ENCODE peak calls at places on chromosomes 6 and 20, in six cellular contexts. L is breast epithelium; O is AG20443; I is H9; X is activated T-helper 9 cell treated with anti-CD3 and anti-CD28 coated beads, Interleukin-2, amount 50 U/mL, for 16 hours; J is SJSA1. W is an unnamed sample.

GRCh38 chr6:14396826-14397517 is 279.4 kb downstream of the CD83 start:
- DNase-seq in I (peak), O (peak), X (no peak), J (no peak), L (no peak), W (peak)

GRCh38 chr6:151269318-151269995 is 29.7 kb downstream of the AKAP12 start:
- DNase-seq in O (peak), L (no peak), X (no peak), J (no peak), I (no peak), W (no peak)

GRCh38 chr6:113953346-113953745 is 17.6 kb downstream of the HDAC2 start:
- DNase-seq in J (peak), L (no peak), I (no peak), O (peak), X (no peak), W (no peak)

GRCh38 chr6:89239338-89239737 is 22.2 kb upstream of the GABRR1 start:
- DNase-seq in I (peak), L (no peak), J (no peak), O (no peak), X (no peak), W (no peak)

GRCh38 chr6:294656-295565 is 2.6 kb downstream of the DUSP22 start:
- DNase-seq in O (no peak), J (no peak), X (no peak), I (no peak), L (no peak), W (no peak)

GRCh38 chr20:24795444-24795843 is 153.6 kb upstream of the CST7 start:
- DNase-seq in J (no peak), O (peak), L (no peak), X (no peak), I (no peak), W (no peak)

GRCh38 chr20:55888655-55889054 is 116.7 kb downstream of the CBLN4 start:
- DNase-seq in O (no peak), L (no peak), X (no peak), I (no peak), J (no peak), W (no peak)

GRCh38 chr6:89689732-89690131 is 51.2 kb upstream of the LYRM2 start:
- DNase-seq in J (no peak), O (no peak), I (peak), L (no peak), X (no peak), W (no peak)

GRCh38 chr20:41853803-41854202 is 235.6 kb upstream of the CHD6 start:
- DNase-seq in J (no peak), L (no peak), O (no peak), I (no peak), X (no peak), W (no peak)

GRCh38 chr20:25580711-25581110 is 4.6 kb downstream of the NINL start:
- DNase-seq in I (no peak), O (no peak), X (no peak), J (no peak), L (no peak), W (peak)

GRCh38 chr20:62135573-62136266 is 7.5 kb downstream of the PSMA7 start:
- DNase-seq in X (no peak), L (no peak), J (no peak), O (no peak), I (no peak), W (no peak)

GRCh38 chr20:51360451-51361230 is 181.9 kb downstream of the NFATC2 start:
- DNase-seq in J (peak), O (peak), L (no peak), I (no peak), X (no peak), W (peak)

GRCh38 chr20:13220857-13221297 is at the start of gene ISM1:
- DNase-seq in L (no peak), O (peak), J (no peak), X (peak), I (peak), W (peak)

GRCh38 chr6:150271501-150272263 is 97.1 kb upstream of the IYD start:
- DNase-seq in O (no peak), L (no peak), I (no peak), X (no peak), J (no peak), W (no peak)

GRCh38 chr6:151592449-151593169 is 98.8 kb downstream of the CCDC170 start:
- DNase-seq in L (no peak), X (no peak), I (no peak), J (no peak), O (no peak), W (peak)

GRCh38 chr20:17495826-17496225 is 35.4 kb downstream of the BFSP1 start:
- DNase-seq in X (no peak), L (no peak), I (no peak), O (no peak), J (no peak), W (no peak)

GRCh38 chr6:84853901-84854300 is 89.5 kb upstream of the TBX18 start:
- DNase-seq in L (no peak), I (no peak), J (no peak), X (no peak), O (no peak), W (no peak)

GRCh38 chr6:134821914-134822862 is 127.7 kb downstream of the ALDH8A1 start:
- DNase-seq in I (no peak), L (no peak), J (no peak), X (no peak), O (no peak), W (no peak)

GRCh38 chr6:15763827-15764226 is 101.0 kb upstream of the DTNBP1 start:
- DNase-seq in I (no peak), X (no peak), L (no peak), O (peak), J (peak), W (no peak)

GRCh38 chr6:107616776-107617175 is 126.9 kb downstream of the SOBP start:
- DNase-seq in J (no peak), L (no peak), O (no peak), X (no peak), I (no peak), W (no peak)

GRCh38 chr20:35821807-35822242 is 50.0 kb downstream of the PHF20 start:
- DNase-seq in X (no peak), J (peak), O (peak), I (no peak), L (no peak), W (peak)

GRCh38 chr6:163651910-163652309 is 237.4 kb downstream of the QKI start:
- DNase-seq in X (no peak), O (peak), L (no peak), I (no peak), J (no peak), W (no peak)

GRCh38 chr6:91242614-91242949 is 655.7 kb upstream of the MAP3K7 start:
- DNase-seq in I (no peak), X (no peak), O (no peak), L (no peak), J (no peak), W (no peak)

W was measured in osteoblast.